ENCODE peak calls at places on chromosome 11, in five cellular contexts. C is neural progenitor cell, R is GM23338, S is GM23248, A is PC-9. Y is an unnamed sample.

GRCh38 chr11:795638-796564 is 2.2 kb downstream of the SLC25A22 start:
- DNase-seq in C (no peak), R (peak; percentile 57), S (peak; percentile 96), A (peak; percentile 47), Y (peak; percentile 83)

GRCh38 chr11:1705121-1706052 is 8.4 kb downstream of the KRTAP5-6 start:
- DNase-seq in C (no peak), R (no peak), S (no peak), A (peak; percentile 87), Y (no peak)

GRCh38 chr11:102111011-102111786 is 952 bp downstream of the YAP1 start:
- DNase-seq in C (peak; percentile 93), R (peak; percentile 94), S (peak; percentile 89), A (peak; percentile 70), Y (peak; percentile 34)

GRCh38 chr11:119800171-119800570 is 71.2 kb upstream of the NECTIN1 start:
- DNase-seq in C (no peak), R (no peak), S (peak; percentile 37), A (no peak), Y (no peak)

GRCh38 chr11:13169709-13170108 is 107.9 kb upstream of the BMAL1 start:
- DNase-seq in C (no peak), R (no peak), S (peak; percentile 86), A (peak; percentile 50), Y (no peak)

GRCh38 chr11:111982019-111982464 is 43.2 kb upstream of the DLAT start:
- DNase-seq in C (peak; percentile 84), R (peak; percentile 96), S (peak; percentile 61), A (peak; percentile 58), Y (peak; percentile 79)

GRCh38 chr11:44596541-44597276 is 31.2 kb downstream of the CD82 start:
- DNase-seq in C (no peak), R (no peak), S (peak; percentile 28), A (no peak), Y (peak; percentile 93)

GRCh38 chr11:47477323-47477722 is 28.4 kb upstream of the RAPSN start:
- DNase-seq in C (no peak), R (no peak), S (peak; percentile 66), A (peak; percentile 66), Y (no peak)

GRCh38 chr11:22828373-22828772 is 1.2 kb downstream of the SVIP start:
- DNase-seq in C (no peak), R (no peak), S (no peak), A (no peak), Y (peak; percentile 17)

GRCh38 chr11:35359321-35360058 is 59.9 kb downstream of the SLC1A2 start:
- DNase-seq in C (no peak), R (no peak), S (no peak), A (no peak), Y (no peak)

GRCh38 chr11:8219257-8220021 is 44.2 kb downstream of the LMO1 start:
- DNase-seq in C (peak; percentile 72), R (peak; percentile 85), S (peak; percentile 68), A (peak; percentile 40), Y (peak; percentile 48)

GRCh38 chr11:17161515-17161914 is 46.3 kb downstream of the PIK3C2A start:
- DNase-seq in C (no peak), R (no peak), S (no peak), A (no peak), Y (peak; percentile 50)

GRCh38 chr11:15663778-15664218 is 549.1 kb downstream of the INSC start:
- DNase-seq in C (peak; percentile 91), R (peak; percentile 62), S (no peak), A (no peak), Y (no peak)

GRCh38 chr11:86755196-86755595 is 45.1 kb upstream of the PRSS23 start:
- DNase-seq in C (no peak), R (no peak), S (no peak), A (no peak), Y (no peak)

GRCh38 chr11:29310706-29311342 is 706.0 kb downstream of the KCNA4 start:
- DNase-seq in C (no peak), R (no peak), S (peak; percentile 35), A (no peak), Y (no peak)

GRCh38 chr11:46625406-46625805 is 8.1 kb downstream of the ATG13 start:
- DNase-seq in C (no peak), R (peak; percentile 24), S (no peak), A (peak; percentile 48), Y (no peak)

GRCh38 chr11:77473001-77473800 is 693 bp downstream of the PAK1 start:
- DNase-seq in C (peak; percentile 75), R (peak; percentile 78), S (peak; percentile 49), A (peak; percentile 48), Y (peak; percentile 68)

GRCh38 chr11:119972281-119972680 is 165.6 kb downstream of the TRIM29 start:
- DNase-seq in C (no peak), R (no peak), S (no peak), A (no peak), Y (no peak)

GRCh38 chr11:19869466-19869865 is 156.8 kb downstream of the NAV2 start:
- DNase-seq in C (no peak), R (no peak), S (no peak), A (no peak), Y (no peak)

DNA sequence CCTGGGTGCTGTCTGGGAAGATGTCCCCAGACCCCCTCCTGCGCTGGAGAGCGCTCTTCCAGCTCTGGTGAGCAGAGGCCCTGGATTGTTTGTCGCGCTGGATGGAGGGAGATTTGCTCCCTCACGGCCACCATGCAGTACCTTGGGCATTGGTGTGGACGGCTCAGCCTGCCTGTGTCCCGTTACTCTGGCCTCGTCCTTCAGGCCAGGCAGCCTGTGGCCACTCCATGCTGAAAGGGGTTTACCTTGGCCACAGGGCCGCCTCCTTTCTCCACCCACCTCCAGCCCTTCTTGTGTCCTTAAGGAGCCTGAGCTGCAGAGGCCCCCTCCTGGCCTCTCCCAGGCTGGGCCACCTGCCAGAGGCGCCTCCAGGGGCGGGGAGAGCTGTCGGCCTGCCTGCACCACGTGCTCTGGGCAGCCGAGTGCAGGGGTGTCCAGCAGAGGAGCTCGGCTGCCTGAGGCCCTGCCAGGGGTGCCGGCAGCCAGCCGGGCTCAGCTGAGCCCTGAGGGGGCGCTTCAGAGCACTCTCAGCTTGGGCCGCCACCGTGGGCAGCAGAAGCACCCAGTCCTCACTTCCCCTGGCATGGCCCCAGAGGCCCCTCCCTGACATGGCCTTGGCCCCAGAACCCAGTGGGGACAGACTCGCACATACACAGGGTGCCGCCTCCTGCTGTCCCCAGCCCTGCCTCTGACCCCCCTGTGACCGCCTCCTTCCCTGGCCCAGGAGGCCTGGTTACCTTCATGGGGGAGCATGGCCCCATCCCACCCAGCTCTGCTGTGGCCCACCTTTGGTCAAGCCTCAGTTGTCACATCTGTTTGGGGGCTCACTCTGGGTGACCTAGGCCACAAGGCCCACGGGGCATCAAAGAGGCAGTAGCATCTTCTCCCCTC is 3.4 kb downstream of the CCND1 start:
- DNase-seq in C (no peak), R (no peak), S (peak; percentile 93), A (peak; percentile 74), Y (no peak)
- H3F3A ChIP-seq in C (peaks cover 33% of the 10 kb centered on the region), R (no peaks in the 10 kb centered on the region), S (peaks cover 58% of the 10 kb centered on the region), A (peaks cover 68% of the 10 kb centered on the region), Y (peaks cover 10% of the 10 kb centered on the region)

GRCh38 chr11:11148598-11148997 is 204.5 kb downstream of the CSNK2A3 start:
- DNase-seq in C (no peak), R (no peak), S (no peak), A (no peak), Y (no peak)

GRCh38 chr11:11143849-11144248 is 209.2 kb downstream of the CSNK2A3 start:
- DNase-seq in C (no peak), R (no peak), S (no peak), A (no peak), Y (no peak)

GRCh38 chr11:11149671-11150459 is 203.2 kb downstream of the CSNK2A3 start:
- DNase-seq in C (no peak), R (no peak), S (no peak), A (no peak), Y (peak; percentile 94)

GRCh38 chr11:11148104-11148509 is 204.9 kb downstream of the CSNK2A3 start:
- DNase-seq in C (peak; percentile 50), R (peak; percentile 77), S (peak; percentile 98), A (no peak), Y (no peak)

DNA sequence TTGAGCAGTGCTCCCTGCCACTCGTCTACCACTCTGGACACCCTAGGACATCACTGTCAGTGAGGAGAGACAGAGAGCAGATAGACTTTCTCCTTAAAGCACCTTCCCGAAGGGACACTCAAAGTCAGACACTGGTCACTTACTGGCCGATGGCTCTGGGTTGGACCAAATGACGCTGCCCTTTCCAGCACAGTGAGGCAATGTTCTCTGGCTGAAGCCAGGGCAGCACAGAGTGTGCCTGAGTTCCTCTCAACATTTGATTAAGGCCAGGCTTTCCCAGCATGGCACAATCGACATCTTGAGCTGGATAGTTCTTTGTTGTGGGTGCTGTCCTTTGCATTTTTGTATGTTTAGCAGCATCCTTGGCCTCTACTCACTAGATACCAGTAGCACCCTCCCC is 206.2 kb downstream of the CSNK2A3 start:
- DNase-seq in C (no peak), R (no peak), S (no peak), A (no peak), Y (no peak)
- H3K4me2 ChIP-seq in C (no peak overlapping the region), R (no peak overlapping the region), S (no peak overlapping the region), A (no peak overlapping the region), Y (no peak overlapping the region)

GRCh38 chr11:2864890-2865289 is 20.7 kb downstream of the CDKN1C start:
- DNase-seq in C (no peak), R (no peak), S (no peak), A (no peak), Y (no peak)

GRCh38 chr11:2859706-2860037 is 25.9 kb downstream of the CDKN1C start:
- DNase-seq in C (no peak), R (no peak), S (no peak), A (no peak), Y (no peak)

GRCh38 chr11:2860636-2861035 is 24.9 kb downstream of the CDKN1C start:
- DNase-seq in C (no peak), R (no peak), S (peak; percentile 29), A (no peak), Y (no peak)

GRCh38 chr11:2862950-2863618 is 22.5 kb downstream of the CDKN1C start:
- DNase-seq in C (peak; percentile 70), R (peak; percentile 77), S (peak; percentile 24), A (no peak), Y (no peak)

GRCh38 chr11:2862395-2862949 is 23.1 kb downstream of the CDKN1C start:
- DNase-seq in C (peak; percentile 88), R (peak; percentile 89), S (peak; percentile 13), A (no peak), Y (no peak)
- TF ChIP-seq EZH2 in C (no peak), R (no peak), S (no peak), A (no peak), Y (no peak)

GRCh38 chr11:65562020-65562419 is 3.9 kb upstream of the LTBP3 start:
- DNase-seq in C (no peak), R (no peak), S (no peak), A (no peak), Y (no peak)

GRCh38 chr11:65559951-65560537 is 1.9 kb upstream of the LTBP3 start:
- DNase-seq in C (no peak), R (no peak), S (peak; percentile 90), A (peak; percentile 84), Y (no peak)

GRCh38 chr11:65560555-65561418 is 2.6 kb upstream of the LTBP3 start:
- DNase-seq in C (peak; percentile 72), R (peak; percentile 83), S (peak; percentile 76), A (no peak), Y (no peak)

GRCh38 chr11:65563606-65564005 is 5.4 kb upstream of the LTBP3 start:
- DNase-seq in C (no peak), R (no peak), S (peak; percentile 58), A (no peak), Y (no peak)

DNA sequence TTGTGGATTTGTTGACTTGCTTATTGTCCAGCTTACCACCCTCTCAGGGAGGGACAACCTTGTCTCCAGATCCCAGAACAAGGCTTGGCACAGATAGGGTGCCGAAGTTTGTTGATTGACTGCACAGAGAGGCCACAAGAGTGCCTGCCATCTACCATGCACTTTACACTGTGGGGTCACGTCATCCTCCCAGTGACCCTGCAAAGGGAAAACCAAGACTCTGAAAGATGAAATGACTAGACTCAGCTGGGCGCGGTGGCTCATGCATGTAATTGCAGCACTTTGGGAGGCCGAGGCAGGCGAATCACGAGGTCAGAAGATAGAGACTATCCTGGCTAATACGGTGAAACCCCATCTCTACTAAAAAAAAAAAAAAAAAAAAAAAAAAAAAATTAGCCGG is 4.6 kb upstream of the LTBP3 start:
- DNase-seq in C (no peak), R (no peak), S (no peak), A (no peak), Y (no peak)
- H3F3A ChIP-seq in C (peaks cover 34% of the 10 kb centered on the region), R (peaks cover 6% of the 10 kb centered on the region), S (peaks cover 31% of the 10 kb centered on the region), A (peaks cover 60% of the 10 kb centered on the region), Y (peaks cover 11% of the 10 kb centered on the region)

Y was measured in MM.1S.